ENCODE peak calls at places on chromosomes 7 and 10, in five cellular contexts. One of them, this sample, is unnamed.

GRCh38 chr10:69742928-69743602 is 58.6 kb upstream of the COL13A1 start:
- DNase-seq in ovary: no peak
- DNase-seq in brain microvascular endothelial cell: peak
- DNase-seq in sigmoid colon: no peak
- DNase-seq in cardiac fibroblast: peak
- DNase-seq in this sample: no peak

GRCh38 chr7:92910976-92911375 is 74.6 kb upstream of the CDK6 start:
- DNase-seq in sigmoid colon: no peak
- DNase-seq in brain microvascular endothelial cell: no peak
- DNase-seq in ovary: no peak
- DNase-seq in cardiac fibroblast: no peak
- DNase-seq in this sample: no peak

GRCh38 chr10:105063796-105064195 is 422.7 kb downstream of the SORCS3 start:
- DNase-seq in brain microvascular endothelial cell: no peak
- DNase-seq in cardiac fibroblast: peak
- DNase-seq in sigmoid colon: no peak
- DNase-seq in ovary: no peak
- DNase-seq in this sample: peak

GRCh38 chr10:78541528-78542470 is 508.1 kb downstream of the RPS24 start:
- DNase-seq in cardiac fibroblast: peak
- DNase-seq in sigmoid colon: peak
- DNase-seq in ovary: no peak
- DNase-seq in brain microvascular endothelial cell: no peak
- DNase-seq in this sample: no peak

GRCh38 chr10:98088186-98088971 is 46.1 kb upstream of the R3HCC1L start:
- DNase-seq in ovary: no peak
- DNase-seq in sigmoid colon: no peak
- DNase-seq in cardiac fibroblast: peak
- DNase-seq in brain microvascular endothelial cell: no peak
- DNase-seq in this sample: no peak

GRCh38 chr10:122019414-122019975 is 30.5 kb downstream of the TACC2 start:
- DNase-seq in cardiac fibroblast: no peak
- DNase-seq in ovary: no peak
- DNase-seq in brain microvascular endothelial cell: no peak
- DNase-seq in sigmoid colon: no peak
- DNase-seq in this sample: no peak

GRCh38 chr10:113397031-113397430 is 155.8 kb upstream of the HABP2 start:
- DNase-seq in ovary: no peak
- DNase-seq in brain microvascular endothelial cell: no peak
- DNase-seq in cardiac fibroblast: no peak
- DNase-seq in sigmoid colon: no peak
- DNase-seq in this sample: no peak

GRCh38 chr10:70906953-70907618 is 18.7 kb upstream of the PCBD1 start:
- DNase-seq in brain microvascular endothelial cell: no peak
- DNase-seq in sigmoid colon: peak
- DNase-seq in ovary: no peak
- DNase-seq in cardiac fibroblast: no peak
- DNase-seq in this sample: no peak

GRCh38 chr10:62581351-62581750 is 207.2 kb downstream of the ZNF365 start:
- DNase-seq in sigmoid colon: no peak
- DNase-seq in cardiac fibroblast: no peak
- DNase-seq in brain microvascular endothelial cell: no peak
- DNase-seq in ovary: no peak
- DNase-seq in this sample: no peak

GRCh38 chr10:48287417-48288391 is 13.2 kb upstream of the FRMPD2 start:
- DNase-seq in sigmoid colon: no peak
- DNase-seq in cardiac fibroblast: peak
- DNase-seq in ovary: no peak
- DNase-seq in brain microvascular endothelial cell: no peak
- DNase-seq in this sample: no peak

GRCh38 chr10:133276435-133277201 is at the start of gene ADAM8:
- DNase-seq in ovary: no peak
- DNase-seq in cardiac fibroblast: no peak
- DNase-seq in brain microvascular endothelial cell: no peak
- DNase-seq in sigmoid colon: no peak
- DNase-seq in this sample: no peak

GRCh38 chr10:69836728-69837025 is 35.0 kb downstream of the COL13A1 start:
- DNase-seq in sigmoid colon: no peak
- DNase-seq in cardiac fibroblast: no peak
- DNase-seq in brain microvascular endothelial cell: no peak
- DNase-seq in ovary: no peak
- DNase-seq in this sample: no peak

GRCh38 chr10:17143055-17143690 is 13.6 kb upstream of the CUBN start:
- DNase-seq in sigmoid colon: no peak
- DNase-seq in cardiac fibroblast: no peak
- DNase-seq in ovary: no peak
- DNase-seq in brain microvascular endothelial cell: no peak
- DNase-seq in this sample: no peak

GRCh38 chr10:10855178-10855577 is 162.5 kb upstream of the CELF2 start:
- DNase-seq in cardiac fibroblast: no peak
- DNase-seq in sigmoid colon: no peak
- DNase-seq in ovary: no peak
- DNase-seq in brain microvascular endothelial cell: no peak
- DNase-seq in this sample: peak

GRCh38 chr7:98119257-98119918 is 12.7 kb downstream of the LMTK2 start:
- DNase-seq in ovary: no peak
- DNase-seq in brain microvascular endothelial cell: peak
- DNase-seq in sigmoid colon: no peak
- DNase-seq in cardiac fibroblast: peak
- DNase-seq in this sample: no peak

GRCh38 chr10:22466763-22467334 is 121.6 kb downstream of the SPAG6 start:
- DNase-seq in cardiac fibroblast: no peak
- DNase-seq in brain microvascular endothelial cell: no peak
- DNase-seq in sigmoid colon: no peak
- DNase-seq in ovary: no peak
- DNase-seq in this sample: no peak

GRCh38 chr10:48550977-48551376 is 53.9 kb downstream of the ARHGAP22 start:
- DNase-seq in ovary: no peak
- DNase-seq in sigmoid colon: no peak
- DNase-seq in brain microvascular endothelial cell: no peak
- DNase-seq in cardiac fibroblast: no peak
- DNase-seq in this sample: peak

GRCh38 chr10:124665558-124665957 is 78.6 kb downstream of the FAM53B start:
- DNase-seq in cardiac fibroblast: no peak
- DNase-seq in sigmoid colon: no peak
- DNase-seq in brain microvascular endothelial cell: no peak
- DNase-seq in ovary: no peak
- DNase-seq in this sample: no peak

GRCh38 chr7:39958038-39958437 is 8.0 kb downstream of the CDK13 start:
- DNase-seq in ovary: no peak
- DNase-seq in cardiac fibroblast: no peak
- DNase-seq in brain microvascular endothelial cell: no peak
- DNase-seq in sigmoid colon: no peak
- DNase-seq in this sample: no peak

GRCh38 chr7:73367006-73367405 is 39.0 kb downstream of the FKBP6 start:
- DNase-seq in sigmoid colon: no peak
- DNase-seq in ovary: no peak
- DNase-seq in brain microvascular endothelial cell: no peak
- DNase-seq in cardiac fibroblast: no peak
- DNase-seq in this sample: no peak
- H3K4me3 ChIP-seq in sigmoid colon: no peak
- H3K4me3 ChIP-seq in ovary: no peak
- H3K4me3 ChIP-seq in brain microvascular endothelial cell: no peak
- H3K4me3 ChIP-seq in cardiac fibroblast: no peak
- H3K4me3 ChIP-seq in this sample: no peak

GRCh38 chr10:1203704-1204103 is 147.5 kb downstream of the WDR37 start:
- DNase-seq in brain microvascular endothelial cell: no peak
- DNase-seq in sigmoid colon: no peak
- DNase-seq in ovary: no peak
- DNase-seq in cardiac fibroblast: no peak
- DNase-seq in this sample: no peak

GRCh38 chr10:1203216-1203615 is 147.0 kb downstream of the WDR37 start:
- DNase-seq in brain microvascular endothelial cell: no peak
- DNase-seq in cardiac fibroblast: no peak
- DNase-seq in sigmoid colon: no peak
- DNase-seq in ovary: no peak
- DNase-seq in this sample: no peak

GRCh38 chr10:1205450-1206030 is 149.4 kb downstream of the WDR37 start:
- DNase-seq in sigmoid colon: no peak
- DNase-seq in ovary: no peak
- DNase-seq in cardiac fibroblast: no peak
- DNase-seq in brain microvascular endothelial cell: no peak
- DNase-seq in this sample: no peak

GRCh38 chr10:1206101-1206500 is 149.9 kb downstream of the WDR37 start:
- DNase-seq in ovary: no peak
- DNase-seq in cardiac fibroblast: no peak
- DNase-seq in brain microvascular endothelial cell: no peak
- DNase-seq in sigmoid colon: no peak
- DNase-seq in this sample: no peak

GRCh38 chr10:1204434-1205326 is 148.5 kb downstream of the WDR37 start:
- DNase-seq in ovary: no peak
- DNase-seq in brain microvascular endothelial cell: no peak
- DNase-seq in sigmoid colon: no peak
- DNase-seq in cardiac fibroblast: no peak
- DNase-seq in this sample: no peak
- H3K4me3 ChIP-seq in ovary: no peak
- H3K4me3 ChIP-seq in brain microvascular endothelial cell: no peak
- H3K4me3 ChIP-seq in sigmoid colon: no peak
- H3K4me3 ChIP-seq in cardiac fibroblast: no peak
- H3K4me3 ChIP-seq in this sample: no peak

DNA sequence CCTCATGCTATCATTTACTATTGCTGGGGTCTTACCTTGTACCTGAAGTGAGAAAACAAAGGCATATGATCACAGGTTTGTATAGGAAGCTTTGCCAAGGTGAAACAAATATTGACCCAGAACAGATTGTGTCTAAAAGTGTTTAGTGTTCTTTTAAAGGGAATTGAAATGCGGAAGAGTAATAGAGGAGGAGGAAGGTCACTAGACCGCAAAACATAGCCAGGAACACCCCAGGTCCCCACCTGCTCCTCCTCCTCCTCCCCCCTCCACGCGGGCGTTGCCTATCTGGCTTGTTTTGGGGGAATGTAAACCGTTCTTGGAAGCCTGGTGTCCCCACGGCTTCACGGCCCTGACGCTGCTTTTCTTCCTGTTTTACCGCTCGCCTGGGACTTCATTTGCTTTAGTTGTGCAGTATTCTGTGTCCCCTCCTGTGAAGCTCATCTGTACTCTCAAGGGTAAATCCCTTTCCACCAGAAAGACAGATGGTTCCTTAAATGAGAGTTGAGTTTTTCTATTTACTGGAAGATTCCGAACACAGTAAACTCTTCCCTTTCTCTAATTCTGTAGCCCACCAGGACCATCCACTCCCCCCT is 80.9 kb upstream of the PFKP start:
- DNase-seq in cardiac fibroblast: no peak
- DNase-seq in ovary: no peak
- DNase-seq in brain microvascular endothelial cell: no peak
- DNase-seq in sigmoid colon: no peak
- DNase-seq in this sample: no peak
- H3K4me3 ChIP-seq in cardiac fibroblast: no peak
- H3K4me3 ChIP-seq in ovary: no peak
- H3K4me3 ChIP-seq in brain microvascular endothelial cell: no peak
- H3K4me3 ChIP-seq in sigmoid colon: no peak
- H3K4me3 ChIP-seq in this sample: no peak

GRCh38 chr10:58326967-58327381 is 7.8 kb upstream of the UBE2D1 start:
- DNase-seq in ovary: peak
- DNase-seq in cardiac fibroblast: peak
- DNase-seq in brain microvascular endothelial cell: peak
- DNase-seq in sigmoid colon: peak
- DNase-seq in this sample: no peak
- H3K4me3 ChIP-seq in ovary: no peak
- H3K4me3 ChIP-seq in cardiac fibroblast: peak
- H3K4me3 ChIP-seq in brain microvascular endothelial cell: peak
- H3K4me3 ChIP-seq in sigmoid colon: peak
- H3K4me3 ChIP-seq in this sample: no peak

GRCh38 chr7:157690058-157690832 is 353.4 kb downstream of the DNAJB6 start:
- DNase-seq in brain microvascular endothelial cell: peak
- DNase-seq in cardiac fibroblast: no peak
- DNase-seq in sigmoid colon: no peak
- DNase-seq in ovary: no peak
- DNase-seq in this sample: no peak

GRCh38 chr7:157690833-157691382 is 354.1 kb downstream of the DNAJB6 start:
- DNase-seq in sigmoid colon: peak
- DNase-seq in cardiac fibroblast: peak
- DNase-seq in brain microvascular endothelial cell: peak
- DNase-seq in ovary: no peak
- DNase-seq in this sample: no peak

GRCh38 chr7:157693071-157693520 is 356.3 kb downstream of the DNAJB6 start:
- DNase-seq in brain microvascular endothelial cell: no peak
- DNase-seq in ovary: no peak
- DNase-seq in cardiac fibroblast: no peak
- DNase-seq in sigmoid colon: peak
- DNase-seq in this sample: no peak

GRCh38 chr7:157692156-157693011 is 355.6 kb downstream of the DNAJB6 start:
- DNase-seq in cardiac fibroblast: no peak
- DNase-seq in brain microvascular endothelial cell: no peak
- DNase-seq in ovary: no peak
- DNase-seq in sigmoid colon: peak
- DNase-seq in this sample: no peak

DNA sequence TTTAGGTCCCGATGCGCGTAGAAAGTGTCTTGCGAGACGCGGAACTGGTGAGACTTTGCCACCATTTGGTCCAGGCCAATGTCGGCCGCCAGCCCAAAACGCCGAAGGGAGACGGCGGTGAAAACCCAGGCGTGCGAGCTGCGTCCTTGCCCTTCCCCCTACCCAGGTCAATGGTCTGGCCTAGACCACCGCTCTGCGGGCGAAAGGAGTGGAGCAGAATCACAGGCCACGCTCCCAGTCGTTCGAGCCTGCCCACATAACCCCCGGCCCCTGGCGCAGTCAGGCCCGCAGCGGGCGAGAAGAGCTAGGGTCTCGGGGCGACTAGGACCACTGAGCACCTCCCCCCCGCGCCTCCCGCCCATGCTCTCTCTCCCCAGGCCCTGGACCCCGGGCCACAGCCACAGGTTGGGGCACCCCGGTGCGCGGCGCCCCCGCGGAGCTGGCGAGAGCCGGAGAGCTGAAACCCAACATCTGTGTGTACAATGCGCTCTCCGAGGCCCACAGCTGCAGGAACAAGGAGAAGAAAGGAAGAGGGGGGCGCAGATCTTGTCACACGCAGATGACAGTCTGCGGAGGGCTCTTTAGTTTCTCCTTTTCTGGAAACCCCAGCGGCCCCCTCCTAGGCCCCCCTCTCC is 354.8 kb downstream of the DNAJB6 start:
- DNase-seq in cardiac fibroblast: no peak
- DNase-seq in brain microvascular endothelial cell: no peak
- DNase-seq in sigmoid colon: peak
- DNase-seq in ovary: no peak
- DNase-seq in this sample: no peak
- H3K4me3 ChIP-seq in cardiac fibroblast: no peak
- H3K4me3 ChIP-seq in brain microvascular endothelial cell: peak
- H3K4me3 ChIP-seq in sigmoid colon: peak
- H3K4me3 ChIP-seq in ovary: no peak
- H3K4me3 ChIP-seq in this sample: no peak

GRCh38 chr10:89302628-89303027 is 782 bp downstream of the IFIT2 start:
- DNase-seq in cardiac fibroblast: no peak
- DNase-seq in ovary: no peak
- DNase-seq in sigmoid colon: no peak
- DNase-seq in brain microvascular endothelial cell: no peak
- DNase-seq in this sample: no peak
- H3K4me3 ChIP-seq in cardiac fibroblast: peak
- H3K4me3 ChIP-seq in ovary: peak
- H3K4me3 ChIP-seq in sigmoid colon: peak
- H3K4me3 ChIP-seq in brain microvascular endothelial cell: no peak
- H3K4me3 ChIP-seq in this sample: peak

DNA sequence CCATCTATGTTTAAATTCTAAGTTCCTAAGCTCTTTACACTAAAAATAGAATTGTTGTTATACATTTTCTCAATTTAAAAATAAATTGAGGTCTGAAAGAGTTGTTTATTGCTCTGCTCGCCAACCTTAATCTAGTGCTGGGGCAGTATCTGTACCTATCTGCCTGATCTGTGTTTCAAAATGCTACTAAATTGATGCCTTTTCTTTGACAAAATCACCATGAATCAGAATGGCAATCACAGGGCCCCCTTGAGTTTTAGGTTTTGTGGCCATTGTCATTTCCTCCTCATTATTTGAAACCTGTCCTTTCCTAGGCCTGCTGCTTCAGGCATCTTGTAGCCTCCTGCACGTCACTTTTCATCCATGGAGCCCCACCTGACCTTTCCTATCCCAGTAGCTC is 301.5 kb downstream of the EXOC4 start:
- DNase-seq in brain microvascular endothelial cell: no peak
- DNase-seq in ovary: no peak
- DNase-seq in cardiac fibroblast: no peak
- DNase-seq in sigmoid colon: no peak
- DNase-seq in this sample: no peak
- H3K4me3 ChIP-seq in brain microvascular endothelial cell: no peak
- H3K4me3 ChIP-seq in ovary: no peak
- H3K4me3 ChIP-seq in cardiac fibroblast: no peak
- H3K4me3 ChIP-seq in sigmoid colon: no peak
- H3K4me3 ChIP-seq in this sample: no peak